ENCODE peak calls at places on chromosomes 6 and 20, in eight cellular contexts. One of them, this sample, is unnamed.

GRCh38 chr6:150715132-150715531 is 115.4 kb downstream of the PLEKHG1 start:
- DNase-seq in tibial nerve: no peak
- DNase-seq in upper lobe of left lung: no peak
- DNase-seq in heart left ventricle: no peak
- DNase-seq in IMR-90: no peak
- DNase-seq in A549: no peak
- DNase-seq in sigmoid colon: no peak
- DNase-seq in esophagus squamous epithelium: no peak
- DNase-seq in this sample: no peak

GRCh38 chr6:45631396-45631795 is 253.7 kb upstream of the SUPT3H start:
- DNase-seq in tibial nerve: no peak
- DNase-seq in upper lobe of left lung: no peak
- DNase-seq in heart left ventricle: no peak
- DNase-seq in IMR-90: no peak
- DNase-seq in A549: no peak
- DNase-seq in sigmoid colon: no peak
- DNase-seq in esophagus squamous epithelium: no peak
- DNase-seq in this sample: no peak

GRCh38 chr6:105318660-105319059 is 84.2 kb downstream of the PREP start:
- DNase-seq in tibial nerve: no peak
- DNase-seq in upper lobe of left lung: no peak
- DNase-seq in heart left ventricle: no peak
- DNase-seq in IMR-90: peak
- DNase-seq in A549: no peak
- DNase-seq in sigmoid colon: no peak
- DNase-seq in esophagus squamous epithelium: no peak
- DNase-seq in this sample: no peak

GRCh38 chr6:159213401-159213800 is 44.2 kb downstream of the FNDC1 start:
- DNase-seq in tibial nerve: no peak
- DNase-seq in upper lobe of left lung: no peak
- DNase-seq in heart left ventricle: no peak
- DNase-seq in IMR-90: no peak
- DNase-seq in A549: no peak
- DNase-seq in sigmoid colon: no peak
- DNase-seq in esophagus squamous epithelium: no peak
- DNase-seq in this sample: no peak

GRCh38 chr6:86456786-86457185 is 480.5 kb upstream of the HTR1E start:
- DNase-seq in tibial nerve: no peak
- DNase-seq in upper lobe of left lung: no peak
- DNase-seq in heart left ventricle: no peak
- DNase-seq in IMR-90: no peak
- DNase-seq in A549: no peak
- DNase-seq in sigmoid colon: no peak
- DNase-seq in esophagus squamous epithelium: no peak
- DNase-seq in this sample: no peak

GRCh38 chr20:2217857-2218529 is 77.8 kb upstream of the TGM3 start:
- DNase-seq in tibial nerve: peak
- DNase-seq in upper lobe of left lung: peak
- DNase-seq in heart left ventricle: no peak
- DNase-seq in IMR-90: no peak
- DNase-seq in A549: no peak
- DNase-seq in sigmoid colon: no peak
- DNase-seq in esophagus squamous epithelium: no peak
- DNase-seq in this sample: no peak

GRCh38 chr6:13286185-13286584 is 42.2 kb downstream of the TBC1D7 start:
- DNase-seq in tibial nerve: no peak
- DNase-seq in upper lobe of left lung: peak
- DNase-seq in heart left ventricle: no peak
- DNase-seq in IMR-90: no peak
- DNase-seq in A549: no peak
- DNase-seq in sigmoid colon: no peak
- DNase-seq in esophagus squamous epithelium: no peak
- DNase-seq in this sample: no peak

GRCh38 chr6:170522565-170523183 is 30.4 kb downstream of the PSMB1 start:
- DNase-seq in tibial nerve: no peak
- DNase-seq in upper lobe of left lung: no peak
- DNase-seq in heart left ventricle: no peak
- DNase-seq in IMR-90: peak
- DNase-seq in A549: no peak
- DNase-seq in sigmoid colon: no peak
- DNase-seq in esophagus squamous epithelium: no peak
- DNase-seq in this sample: no peak

GRCh38 chr20:47011984-47012383 is 117.3 kb downstream of the EYA2 start:
- DNase-seq in tibial nerve: no peak
- DNase-seq in upper lobe of left lung: no peak
- DNase-seq in heart left ventricle: no peak
- DNase-seq in IMR-90: no peak
- DNase-seq in A549: no peak
- DNase-seq in sigmoid colon: no peak
- DNase-seq in esophagus squamous epithelium: no peak
- DNase-seq in this sample: no peak

GRCh38 chr20:47009784-47010183 is 115.1 kb downstream of the EYA2 start:
- DNase-seq in tibial nerve: no peak
- DNase-seq in upper lobe of left lung: no peak
- DNase-seq in heart left ventricle: no peak
- DNase-seq in IMR-90: no peak
- DNase-seq in A549: no peak
- DNase-seq in sigmoid colon: no peak
- DNase-seq in esophagus squamous epithelium: no peak
- DNase-seq in this sample: no peak

GRCh38 chr20:47008842-47009518 is 114.3 kb downstream of the EYA2 start:
- DNase-seq in tibial nerve: no peak
- DNase-seq in upper lobe of left lung: no peak
- DNase-seq in heart left ventricle: no peak
- DNase-seq in IMR-90: no peak
- DNase-seq in A549: no peak
- DNase-seq in sigmoid colon: no peak
- DNase-seq in esophagus squamous epithelium: no peak
- DNase-seq in this sample: no peak

GRCh38 chr20:47016068-47016664 is 121.5 kb downstream of the EYA2 start:
- DNase-seq in tibial nerve: no peak
- DNase-seq in upper lobe of left lung: no peak
- DNase-seq in heart left ventricle: no peak
- DNase-seq in IMR-90: no peak
- DNase-seq in A549: no peak
- DNase-seq in sigmoid colon: no peak
- DNase-seq in esophagus squamous epithelium: no peak
- DNase-seq in this sample: no peak

GRCh38 chr20:47013606-47014005 is 119.0 kb downstream of the EYA2 start:
- DNase-seq in tibial nerve: no peak
- DNase-seq in upper lobe of left lung: no peak
- DNase-seq in heart left ventricle: no peak
- DNase-seq in IMR-90: no peak
- DNase-seq in A549: no peak
- DNase-seq in sigmoid colon: no peak
- DNase-seq in esophagus squamous epithelium: no peak
- DNase-seq in this sample: no peak
- TF ChIP-seq CTCF in tibial nerve: no peak
- TF ChIP-seq CTCF in upper lobe of left lung: no peak
- TF ChIP-seq CTCF in heart left ventricle: no peak
- TF ChIP-seq CTCF in IMR-90: no peak
- TF ChIP-seq CTCF in A549: no peak
- TF ChIP-seq CTCF in sigmoid colon: no peak
- TF ChIP-seq CTCF in esophagus squamous epithelium: no peak
- TF ChIP-seq CTCF in this sample: no peak

GRCh38 chr20:19233025-19233794 is 20.8 kb downstream of the SLC24A3 start:
- DNase-seq in tibial nerve: peak
- DNase-seq in upper lobe of left lung: no peak
- DNase-seq in heart left ventricle: no peak
- DNase-seq in IMR-90: no peak
- DNase-seq in A549: no peak
- DNase-seq in sigmoid colon: peak
- DNase-seq in esophagus squamous epithelium: no peak
- DNase-seq in this sample: no peak
- TF ChIP-seq POLR2A in tibial nerve: no peak
- TF ChIP-seq POLR2A in upper lobe of left lung: no peak
- TF ChIP-seq POLR2A in heart left ventricle: no peak
- TF ChIP-seq POLR2A in IMR-90: no peak
- TF ChIP-seq POLR2A in A549: no peak
- TF ChIP-seq POLR2A in sigmoid colon: no peak
- TF ChIP-seq POLR2A in esophagus squamous epithelium: no peak
- TF ChIP-seq POLR2A in this sample: no peak

GRCh38 chr6:38279423-38279822 is 360.3 kb downstream of the BTBD9 start:
- DNase-seq in tibial nerve: no peak
- DNase-seq in upper lobe of left lung: no peak
- DNase-seq in heart left ventricle: no peak
- DNase-seq in IMR-90: no peak
- DNase-seq in A549: no peak
- DNase-seq in sigmoid colon: no peak
- DNase-seq in esophagus squamous epithelium: no peak
- DNase-seq in this sample: no peak
- TF ChIP-seq CTCF in tibial nerve: no peak
- TF ChIP-seq CTCF in upper lobe of left lung: no peak
- TF ChIP-seq CTCF in heart left ventricle: no peak
- TF ChIP-seq CTCF in IMR-90: peak
- TF ChIP-seq CTCF in A549: no peak
- TF ChIP-seq CTCF in sigmoid colon: no peak
- TF ChIP-seq CTCF in esophagus squamous epithelium: no peak
- TF ChIP-seq CTCF in this sample: no peak

DNA sequence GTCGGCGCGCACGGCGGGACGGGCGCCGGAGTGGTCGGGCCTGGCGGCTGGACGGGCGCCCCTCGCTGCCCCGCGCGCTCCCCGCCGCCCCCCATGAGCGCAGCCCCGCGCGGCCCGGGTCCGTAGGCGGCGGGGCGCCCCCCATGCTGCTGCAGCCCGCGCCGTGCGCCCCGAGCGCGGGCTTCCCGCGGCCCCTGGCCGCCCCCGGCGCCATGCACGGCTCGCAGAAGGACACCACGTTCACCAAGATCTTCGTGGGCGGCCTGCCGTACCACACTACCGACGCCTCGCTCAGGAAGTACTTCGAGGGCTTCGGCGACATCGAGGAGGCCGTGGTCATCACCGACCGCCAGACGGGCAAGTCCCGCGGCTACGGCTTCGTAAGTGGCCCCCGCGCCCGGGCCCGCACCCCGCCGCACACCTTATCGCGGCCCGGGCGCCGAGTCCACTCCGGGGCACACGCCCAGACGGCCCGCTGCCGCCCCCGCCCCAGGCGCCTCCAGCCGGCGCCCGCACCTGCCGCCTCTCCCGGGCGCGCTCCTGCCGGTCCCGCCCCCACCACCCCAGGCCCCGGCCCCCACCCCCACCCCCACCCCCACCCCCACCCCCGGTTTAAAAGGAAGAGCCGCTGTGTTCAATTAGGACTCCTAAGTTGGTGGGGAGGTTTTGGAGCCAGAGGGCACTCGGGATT is 388 bp downstream of the RBM38 start:
- DNase-seq in tibial nerve: no peak
- DNase-seq in upper lobe of left lung: no peak
- DNase-seq in heart left ventricle: peak
- DNase-seq in IMR-90: no peak
- DNase-seq in A549: no peak
- DNase-seq in sigmoid colon: peak
- DNase-seq in esophagus squamous epithelium: no peak
- DNase-seq in this sample: no peak
- TF ChIP-seq POLR2A in tibial nerve: no peak
- TF ChIP-seq POLR2A in upper lobe of left lung: no peak
- TF ChIP-seq POLR2A in heart left ventricle: no peak
- TF ChIP-seq POLR2A in IMR-90: no peak
- TF ChIP-seq POLR2A in A549: peak
- TF ChIP-seq POLR2A in sigmoid colon: no peak
- TF ChIP-seq POLR2A in esophagus squamous epithelium: no peak
- TF ChIP-seq POLR2A in this sample: no peak

DNA sequence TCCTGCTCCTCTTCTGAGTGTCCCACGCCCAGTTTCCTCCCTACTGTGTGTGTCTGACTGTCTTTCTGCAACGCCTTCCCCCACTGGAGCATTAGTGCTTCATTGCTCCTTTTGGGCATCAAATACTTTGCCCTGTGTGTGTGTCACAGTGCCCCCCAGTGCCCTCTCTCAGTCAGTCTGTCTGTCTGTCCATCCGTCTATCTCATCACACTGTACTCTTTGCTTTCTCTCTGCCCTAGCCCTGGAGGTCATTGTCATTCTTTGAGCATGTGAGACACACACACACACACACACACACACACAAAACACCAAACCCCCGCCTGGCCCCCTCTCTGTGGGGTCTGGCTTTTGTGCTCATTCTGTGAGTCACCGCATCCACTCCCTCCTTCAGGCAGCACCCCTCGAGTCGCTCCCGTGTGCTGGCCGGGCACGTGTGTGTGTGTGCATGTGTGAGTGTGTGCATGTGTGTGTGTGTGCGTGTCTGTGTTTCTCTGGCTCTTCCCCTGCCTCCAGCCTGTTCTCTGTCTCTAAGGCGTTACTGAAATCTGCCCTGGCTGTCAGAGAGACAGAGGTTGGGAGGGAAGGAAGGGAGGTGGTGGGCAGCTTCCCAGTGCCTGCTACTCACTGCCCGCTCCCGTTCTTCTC is 72.0 kb downstream of the SRC start:
- DNase-seq in tibial nerve: no peak
- DNase-seq in upper lobe of left lung: no peak
- DNase-seq in heart left ventricle: peak
- DNase-seq in IMR-90: peak
- DNase-seq in A549: no peak
- DNase-seq in sigmoid colon: no peak
- DNase-seq in esophagus squamous epithelium: no peak
- DNase-seq in this sample: no peak
- TF ChIP-seq CTCF in tibial nerve: no peak
- TF ChIP-seq CTCF in upper lobe of left lung: no peak
- TF ChIP-seq CTCF in heart left ventricle: no peak
- TF ChIP-seq CTCF in IMR-90: no peak
- TF ChIP-seq CTCF in A549: peak
- TF ChIP-seq CTCF in sigmoid colon: no peak
- TF ChIP-seq CTCF in esophagus squamous epithelium: no peak
- TF ChIP-seq CTCF in this sample: no peak

GRCh38 chr20:38067717-38068365 is 34.3 kb downstream of the RPRD1B start:
- DNase-seq in tibial nerve: no peak
- DNase-seq in upper lobe of left lung: no peak
- DNase-seq in heart left ventricle: no peak
- DNase-seq in IMR-90: no peak
- DNase-seq in A549: no peak
- DNase-seq in sigmoid colon: no peak
- DNase-seq in esophagus squamous epithelium: no peak
- DNase-seq in this sample: no peak
- TF ChIP-seq POLR2A in tibial nerve: no peak
- TF ChIP-seq POLR2A in upper lobe of left lung: no peak
- TF ChIP-seq POLR2A in heart left ventricle: no peak
- TF ChIP-seq POLR2A in IMR-90: no peak
- TF ChIP-seq POLR2A in A549: no peak
- TF ChIP-seq POLR2A in sigmoid colon: no peak
- TF ChIP-seq POLR2A in esophagus squamous epithelium: no peak
- TF ChIP-seq POLR2A in this sample: no peak

This sample was measured in testis.